ENCODE peak calls at places on chromosomes 4 and X, in nine cellular contexts. C, J, H, W, P, Y, O, Q and G are unnamed samples.

GRCh38 chrX:143580266-143580665 is 55.6 kb downstream of the SLITRK4 start:
- DNase-seq in H (no peak), P (no peak), C (no peak), Y (no peak), Q (no peak), J (no peak), W (no peak), O (no peak), G (no peak)

GRCh38 chrX:1480082-1480785 is 27.5 kb upstream of the ASMTL start:
- DNase-seq in O (no peak), Y (no peak), Q (no peak), P (no peak), W (peak; percentile 5), C (no peak), H (no peak), J (no peak), G (no peak)

GRCh38 chrX:155216940-155217450 is 735 bp downstream of the VBP1 start:
- DNase-seq in H (no peak), W (no peak), Y (no peak), C (no peak), P (no peak), O (peak; percentile 52), Q (peak; percentile 19), J (no peak), G (peak; percentile 50)

GRCh38 chr4:78312989-78313753 is 238.4 kb upstream of the ANXA3 start:
- DNase-seq in O (no peak), W (no peak), P (no peak), H (no peak), Q (no peak), C (no peak), Y (no peak), J (no peak), G (no peak)

GRCh38 chr4:83660578-83660977 is 124.7 kb downstream of the GPAT3 start:
- DNase-seq in O (no peak), C (no peak), P (no peak), W (no peak), H (no peak), Q (no peak), Y (no peak), J (no peak), G (no peak)

GRCh38 chrX:134718329-134719317 is 60.4 kb upstream of the PLAC1 start:
- DNase-seq in J (peak; percentile 54), W (peak; percentile 68), H (no peak), Q (no peak), P (peak; percentile 94), Y (no peak), C (peak; percentile 86), O (peak; percentile 90), G (peak; percentile 55)

GRCh38 chr4:83631066-83631465 is 95.2 kb downstream of the GPAT3 start:
- DNase-seq in H (no peak), O (peak; percentile 4), J (no peak), Q (no peak), Y (no peak), C (peak; percentile 29), W (no peak), P (no peak), G (no peak)

GRCh38 chr4:9861561-9861960 is 80.1 kb downstream of the DRD5 start:
- DNase-seq in P (no peak), Y (no peak), J (no peak), O (no peak), C (no peak), W (no peak), Q (no peak), H (no peak), G (no peak)

GRCh38 chrX:101369687-101370086 is 16.3 kb downstream of the BTK start:
- DNase-seq in H (no peak), P (no peak), J (no peak), W (no peak), C (no peak), Y (no peak), Q (no peak), O (no peak), G (no peak)

GRCh38 chrX:8048466-8048865 is 121.3 kb upstream of the PNPLA4 start:
- DNase-seq in H (no peak), W (no peak), Q (no peak), Y (no peak), P (no peak), O (no peak), C (no peak), J (no peak), G (no peak)

GRCh38 chrX:9339603-9340569 is 125.0 kb upstream of the TBL1X start:
- DNase-seq in O (no peak), J (no peak), P (no peak), Q (no peak), Y (no peak), C (no peak), H (peak; percentile 22), W (no peak), G (peak; percentile 63)

GRCh38 chrX:9340619-9341304 is 124.1 kb upstream of the TBL1X start:
- DNase-seq in Q (peak; percentile 27), C (no peak), J (no peak), H (peak; percentile 26), P (no peak), Y (peak; percentile 63), W (peak; percentile 55), O (no peak), G (peak; percentile 64)

GRCh38 chrX:9343971-9344370 is 120.9 kb upstream of the TBL1X start:
- DNase-seq in C (no peak), Q (no peak), O (no peak), W (no peak), J (no peak), H (no peak), P (no peak), Y (no peak), G (no peak)

GRCh38 chrX:9342581-9343051 is 122.2 kb upstream of the TBL1X start:
- DNase-seq in O (peak; percentile 44), Y (peak; percentile 93), C (peak; percentile 83), J (peak; percentile 71), Q (peak; percentile 85), H (peak; percentile 85), W (peak; percentile 87), P (no peak), G (peak; percentile 88)

DNA sequence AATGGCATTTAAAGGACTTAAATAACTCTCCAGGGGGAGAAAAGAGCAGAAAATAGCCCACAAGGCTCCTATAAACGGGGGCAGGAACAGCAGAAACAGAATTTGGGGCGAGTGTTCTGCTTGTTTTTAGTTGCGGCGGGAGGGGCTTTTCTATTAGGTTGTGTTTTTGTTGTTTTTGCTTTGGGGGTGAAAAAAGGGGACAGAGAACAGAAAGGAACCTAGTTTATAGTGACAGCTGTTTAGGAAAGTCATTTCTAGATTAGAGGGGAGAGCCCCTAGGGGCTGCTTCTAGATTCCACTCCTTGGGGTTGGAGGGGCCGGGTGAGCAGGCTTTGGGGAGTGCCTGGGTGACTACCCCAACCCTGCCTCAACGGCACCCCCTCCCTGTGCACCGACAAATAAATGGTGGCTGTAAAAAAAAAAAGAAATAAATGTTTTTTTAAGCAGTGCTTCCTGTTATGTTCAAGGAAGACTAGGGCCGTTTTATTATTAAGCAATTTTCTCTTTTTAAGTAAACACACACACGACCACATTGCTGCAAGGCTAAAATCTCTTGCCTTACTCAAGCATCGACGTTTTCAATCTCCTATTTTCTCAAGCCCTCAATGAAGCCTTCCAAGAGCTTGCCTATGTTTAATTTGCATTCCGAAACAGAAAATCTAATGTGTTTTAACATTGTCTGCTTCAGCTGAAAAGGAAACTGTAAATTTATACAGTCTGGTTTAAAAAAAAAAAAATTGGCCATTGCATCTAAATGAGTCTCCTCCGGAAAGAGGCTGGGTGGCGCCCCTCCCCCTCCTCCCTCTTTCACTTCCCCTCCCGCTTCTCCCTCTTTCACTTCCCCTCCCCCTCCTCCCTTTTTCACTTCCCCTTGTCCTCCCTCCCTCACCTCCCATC is 123.3 kb upstream of the TBL1X start:
- DNase-seq in W (peak; percentile 72), Q (peak; percentile 47), Y (peak; percentile 93), H (peak; percentile 81), O (peak; percentile 75), J (no peak), P (no peak), C (peak; percentile 55), G (no peak)
- H3K4me3 ChIP-seq in W (no peak overlapping the region), Q (no peak overlapping the region), Y (no peak overlapping the region), H (peak overlapping the region; percentile 25), O (peak overlapping the region; percentile 22), J (no peak overlapping the region), P (peak overlapping the region; percentile 23), C (peak overlapping the region; percentile 6), G (no peak overlapping the region)

GRCh38 chr4:112800001-112800400 is 163.1 kb downstream of the LARP7 start:
- DNase-seq in C (no peak), O (no peak), H (no peak), P (no peak), Y (no peak), Q (no peak), J (no peak), W (no peak), G (no peak)
- H3K4me3 ChIP-seq in C (no peak overlapping the region), O (no peak overlapping the region), H (no peak overlapping the region), P (no peak overlapping the region), Y (no peak overlapping the region), Q (no peak overlapping the region), J (no peak overlapping the region), W (no peak overlapping the region), G (no peak overlapping the region)

GRCh38 chr4:30726090-30726668 is 6.0 kb downstream of the PCDH7 start:
- DNase-seq in J (no peak), P (no peak), C (no peak), W (no peak), Y (no peak), H (no peak), O (no peak), Q (no peak), G (no peak)

GRCh38 chr4:30727409-30727808 is 7.2 kb downstream of the PCDH7 start:
- DNase-seq in O (no peak), Y (no peak), J (no peak), H (no peak), P (no peak), W (no peak), Q (no peak), C (no peak), G (no peak)

GRCh38 chr4:30724217-30724616 is 4.0 kb downstream of the PCDH7 start:
- DNase-seq in O (no peak), P (no peak), Y (no peak), C (no peak), Q (no peak), W (no peak), J (no peak), H (no peak), G (no peak)

GRCh38 chr4:30722916-30723270 is 2.7 kb downstream of the PCDH7 start:
- DNase-seq in P (no peak), O (no peak), H (no peak), Y (peak; percentile 42), W (no peak), Q (peak; percentile 29), J (no peak), C (no peak), G (peak; percentile 62)

DNA sequence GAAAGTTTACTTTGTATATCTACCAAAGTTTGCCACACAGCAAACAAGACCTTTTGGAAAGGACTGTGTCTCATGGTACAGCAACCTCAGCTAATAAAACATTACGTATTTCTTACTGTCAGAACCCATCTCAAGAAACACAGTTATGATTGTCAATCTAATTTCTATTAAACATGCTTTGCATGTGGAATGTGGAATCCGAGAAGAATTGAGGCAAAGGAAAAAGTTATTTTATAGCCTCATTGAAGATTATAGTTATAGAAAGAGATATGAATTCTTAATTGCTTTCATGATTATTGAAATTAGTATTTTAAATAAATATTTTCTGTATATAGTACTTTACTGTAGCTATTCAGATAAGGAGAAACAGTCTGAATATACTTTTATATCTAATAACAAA is 5.4 kb downstream of the PCDH7 start:
- DNase-seq in P (no peak), O (no peak), J (no peak), W (no peak), Q (no peak), Y (no peak), C (no peak), H (no peak), G (no peak)
- H3K4me3 ChIP-seq in P (no peak overlapping the region), O (no peak overlapping the region), J (no peak overlapping the region), W (no peak overlapping the region), Q (no peak overlapping the region), Y (peak overlapping the region; percentile 95), C (no peak overlapping the region), H (peak overlapping the region; percentile 3), G (peak overlapping the region; percentile 96)

GRCh38 chr4:54439831-54440243 is 210.7 kb downstream of the PDGFRA start:
- DNase-seq in Q (peak; percentile 59), W (peak; percentile 44), O (no peak), J (no peak), Y (peak; percentile 53), P (no peak), H (peak; percentile 9), C (peak; percentile 49), G (no peak)
- H3K4me3 ChIP-seq in Q (no peak overlapping the region), W (no peak overlapping the region), O (no peak overlapping the region), J (no peak overlapping the region), Y (no peak overlapping the region), P (no peak overlapping the region), H (no peak overlapping the region), C (no peak overlapping the region), G (no peak overlapping the region)